ENCODE peak calls at places on chromosomes 16 and 17, in four cellular contexts. Q is hippocampal formation, F is ELR, P is H7. T is an unnamed sample.

GRCh38 chr16:52562770-52563169 is 15.8 kb upstream of the TOX3 start:
- DNase-seq in P (no peak), F (no peak), Q (no peak), T (no peak)

GRCh38 chr16:138049-138417 is 440 bp downstream of the NPRL3 start:
- DNase-seq in F (peak; percentile 27), P (peak; percentile 91), Q (no peak), T (no peak)

GRCh38 chr17:42067371-42068180 is 17.2 kb upstream of the C17orf113 start:
- DNase-seq in Q (peak; percentile 31), P (peak; percentile 90), F (peak; percentile 65), T (peak; percentile 4)

GRCh38 chr17:7440113-7440822 is 956 bp downstream of the FGF11 start:
- DNase-seq in Q (peak; percentile 15), P (peak; percentile 91), F (peak; percentile 35), T (no peak)

GRCh38 chr17:74864866-74865395 is 5.2 kb upstream of the GRIN2C start:
- DNase-seq in P (peak; percentile 93), F (peak; percentile 75), Q (peak; percentile 76), T (peak; percentile 62)

GRCh38 chr17:77489898-77490265 is 349.1 kb downstream of the SEC14L1 start:
- DNase-seq in Q (peak; percentile 71), P (peak; percentile 31), F (no peak), T (peak; percentile 60)

GRCh38 chr17:77208217-77208808 is 67.5 kb downstream of the SEC14L1 start:
- DNase-seq in F (peak; percentile 48), P (no peak), Q (peak; percentile 58), T (no peak)

GRCh38 chr16:1792836-1793577 is 498 bp downstream of the IGFALS start:
- DNase-seq in P (peak; percentile 58), F (no peak), Q (no peak), T (no peak)

GRCh38 chr16:89435051-89435450 is 55.3 kb downstream of the ANKRD11 start:
- DNase-seq in Q (no peak), F (no peak), P (no peak), T (no peak)

GRCh38 chr17:9205520-9206159 is 184.3 kb downstream of the NTN1 start:
- DNase-seq in P (no peak), F (no peak), Q (no peak), T (no peak)

GRCh38 chr17:75345514-75346167 is 56.4 kb upstream of the SLC25A19 start:
- DNase-seq in Q (no peak), P (peak; percentile 59), F (no peak), T (no peak)

GRCh38 chr16:71570143-71570542 is 6.7 kb downstream of the TAT start:
- DNase-seq in Q (no peak), P (no peak), F (no peak), T (no peak)

GRCh38 chr17:66281671-66282369 is 20.6 kb upstream of the PRKCA start:
- DNase-seq in F (no peak), P (no peak), Q (no peak), T (no peak)

T was measured in occipital lobe.